ENCODE peak calls at places on chromosomes 1 and 21, in five cellular contexts. I, H, F, L and C are unnamed samples.

GRCh38 chr1:25246600-25247023 is 642 bp downstream of the RSRP1 start:
- ATAC-seq in I (no peak), H (peak), F (no peak), L (peak), C (peak)

GRCh38 chr1:32695098-32695904 is 7.3 kb downstream of the SYNC start:
- ATAC-seq in I (no peak), H (peak), F (peak), L (peak), C (peak)

GRCh38 chr21:44523567-44524181 is 16.3 kb downstream of the KRTAP10-1 start:
- ATAC-seq in I (no peak), H (no peak), F (no peak), L (no peak), C (no peak)

GRCh38 chr1:81254068-81254467 is 546.7 kb upstream of the ADGRL2 start:
- ATAC-seq in I (no peak), H (no peak), F (no peak), L (no peak), C (no peak)

GRCh38 chr1:224544276-224544675 is 71.8 kb upstream of the CNIH3 start:
- ATAC-seq in I (no peak), H (no peak), F (no peak), L (no peak), C (no peak)

GRCh38 chr1:88973520-88974137 is 18.8 kb downstream of the KYAT3 start:
- ATAC-seq in I (no peak), H (peak), F (peak), L (no peak), C (no peak)

GRCh38 chr1:154808261-154808908 is 61.7 kb downstream of the KCNN3 start:
- ATAC-seq in I (no peak), H (peak), F (no peak), L (peak), C (no peak)

GRCh38 chr21:39381009-39381408 is 32.1 kb upstream of the HMGN1 start:
- ATAC-seq in I (no peak), H (no peak), F (peak), L (peak), C (peak)

GRCh38 chr1:84245566-84245965 is 55.9 kb upstream of the SAMD13 start:
- ATAC-seq in I (no peak), H (no peak), F (no peak), L (no peak), C (no peak)

GRCh38 chr21:24118738-24119470 is 1488.4 kb downstream of the MRPL39 start:
- ATAC-seq in I (no peak), H (no peak), F (no peak), L (no peak), C (no peak)

GRCh38 chr1:112536561-112536960 is 27.8 kb downstream of the WNT2B start:
- ATAC-seq in I (no peak), H (no peak), F (no peak), L (peak), C (no peak)

GRCh38 chr21:42883921-42884320 is 4.6 kb upstream of the WDR4 start:
- ATAC-seq in I (no peak), H (no peak), F (no peak), L (no peak), C (no peak)

GRCh38 chr1:67489643-67490042 is 59.4 kb upstream of the SERBP1 start:
- ATAC-seq in I (peak), H (peak), F (no peak), L (peak), C (peak)

GRCh38 chr1:181936269-181936668 is 125.2 kb downstream of the ZNF648 start:
- ATAC-seq in I (no peak), H (no peak), F (no peak), L (no peak), C (no peak)

GRCh38 chr21:34263629-34264028 is 100.2 kb upstream of the KCNE2 start:
- ATAC-seq in I (no peak), H (no peak), F (no peak), L (no peak), C (no peak)

GRCh38 chr1:220894924-220895256 is 15.6 kb downstream of the HLX start:
- ATAC-seq in I (no peak), H (no peak), F (no peak), L (no peak), C (no peak)

GRCh38 chr1:22197644-22198043 is 54.7 kb upstream of the WNT4 start:
- ATAC-seq in I (no peak), H (no peak), F (no peak), L (no peak), C (no peak)

GRCh38 chr1:150906813-150907212 is 19.4 kb upstream of the SETDB1 start:
- ATAC-seq in I (no peak), H (no peak), F (no peak), L (no peak), C (no peak)

GRCh38 chr1:26053718-26054572 is 8.0 kb upstream of the SLC30A2 start:
- ATAC-seq in I (no peak), H (peak), F (no peak), L (no peak), C (no peak)

GRCh38 chr1:43530483-43531452 is at the start of gene PTPRF:
- ATAC-seq in I (peak), H (peak), F (peak), L (peak), C (peak)

GRCh38 chr1:178168535-178168934 is 74.6 kb downstream of the RASAL2 start:
- ATAC-seq in I (no peak), H (no peak), F (no peak), L (peak), C (no peak)

GRCh38 chr1:202105571-202106339 is 17.0 kb upstream of the GPR37L1 start:
- ATAC-seq in I (no peak), H (no peak), F (peak), L (peak), C (peak)

GRCh38 chr1:32933742-32934322 is 30.8 kb downstream of the RNF19B start:
- ATAC-seq in I (no peak), H (peak), F (peak), L (peak), C (no peak)

GRCh38 chr1:66298427-66298826 is 235.5 kb upstream of the SGIP1 start:
- ATAC-seq in I (no peak), H (no peak), F (no peak), L (no peak), C (no peak)

GRCh38 chr1:51969038-51969705 is 21.3 kb downstream of the RAB3B start:
- ATAC-seq in I (no peak), H (no peak), F (no peak), L (no peak), C (no peak)

GRCh38 chr1:167128261-167129227 is 34.7 kb downstream of the STYXL2 start:
- ATAC-seq in I (no peak), H (peak), F (no peak), L (no peak), C (no peak)

GRCh38 chr1:156495401-156496140 is 5.0 kb downstream of the MEF2D start:
- ATAC-seq in I (no peak), H (peak), F (peak), L (peak), C (no peak)

GRCh38 chr21:31559368-31560119 is 99.9 kb upstream of the SOD1 start:
- ATAC-seq in I (peak), H (peak), F (peak), L (peak), C (peak)

GRCh38 chr1:59393211-59394180 is 96.6 kb downstream of the FGGY start:
- ATAC-seq in I (no peak), H (peak), F (peak), L (peak), C (no peak)

GRCh38 chr1:205137901-205138300 is 16.1 kb upstream of the RBBP5 start:
- ATAC-seq in I (no peak), H (no peak), F (no peak), L (no peak), C (no peak)

GRCh38 chr1:115725600-115725999 is 42.9 kb downstream of the CASQ2 start:
- ATAC-seq in I (no peak), H (no peak), F (peak), L (peak), C (no peak)

GRCh38 chr1:200699871-200700270 is 30.2 kb upstream of the DDX59 start:
- ATAC-seq in I (no peak), H (no peak), F (no peak), L (no peak), C (peak)

GRCh38 chr1:89598450-89599331 is 34.2 kb upstream of the LRRC8C start:
- ATAC-seq in I (peak), H (peak), F (peak), L (peak), C (peak)

GRCh38 chr1:50841791-50842387 is 118.2 kb downstream of the FAF1 start:
- ATAC-seq in I (no peak), H (no peak), F (no peak), L (peak), C (no peak)

GRCh38 chr21:18155508-18156193 is 89.0 kb upstream of the CHODL start:
- ATAC-seq in I (no peak), H (no peak), F (no peak), L (peak), C (no peak)

GRCh38 chr1:226549094-226549936 is 751 bp downstream of the STUM start:
- ATAC-seq in I (peak), H (peak), F (no peak), L (no peak), C (no peak)

GRCh38 chr1:89489037-89489729 is 35.4 kb upstream of the LRRC8B start:
- ATAC-seq in I (no peak), H (no peak), F (no peak), L (no peak), C (no peak)

GRCh38 chr1:176165573-176165972 is 41.5 kb downstream of the COP1 start:
- ATAC-seq in I (no peak), H (no peak), F (no peak), L (no peak), C (no peak)

GRCh38 chr1:38009088-38009840 is 3.3 kb upstream of the UTP11 start:
- ATAC-seq in I (no peak), H (peak), F (no peak), L (no peak), C (no peak)

GRCh38 chr1:164440222-164440621 is 118.8 kb upstream of the PBX1 start:
- ATAC-seq in I (no peak), H (peak), F (peak), L (peak), C (no peak)